ENCODE peak calls at places on chromosomes 1 and 21, in four cellular contexts. One of them, this sample, is unnamed.

GRCh38 chr1:45669379-45669778 is 17.0 kb downstream of the GPBP1L1 start:
- DNase-seq in H1: no peak
- DNase-seq in H9: no peak
- DNase-seq in IMR-90: peak
- DNase-seq in this sample: no peak

GRCh38 chr1:245383396-245384330 is 228.9 kb downstream of the KIF26B start:
- DNase-seq in H9: no peak
- DNase-seq in IMR-90: no peak
- DNase-seq in H1: no peak
- DNase-seq in this sample: no peak

GRCh38 chr21:31180256-31181088 is 142.2 kb upstream of the KRTAP19-8 start:
- DNase-seq in IMR-90: peak
- DNase-seq in H1: no peak
- DNase-seq in H9: no peak
- DNase-seq in this sample: peak

GRCh38 chr1:10515627-10516026 is 40.9 kb downstream of the PEX14 start:
- DNase-seq in H1: no peak
- DNase-seq in H9: no peak
- DNase-seq in IMR-90: no peak
- DNase-seq in this sample: no peak

GRCh38 chr1:167233373-167233772 is 12.7 kb downstream of the POU2F1 start:
- DNase-seq in IMR-90: no peak
- DNase-seq in H1: no peak
- DNase-seq in H9: no peak
- DNase-seq in this sample: no peak

GRCh38 chr1:219304227-219305226 is 130.8 kb downstream of the LYPLAL1 start:
- DNase-seq in H9: no peak
- DNase-seq in H1: no peak
- DNase-seq in IMR-90: peak
- DNase-seq in this sample: peak

GRCh38 chr1:197989058-197989457 is 71.9 kb downstream of the LHX9 start:
- DNase-seq in IMR-90: no peak
- DNase-seq in H9: no peak
- DNase-seq in H1: no peak
- DNase-seq in this sample: no peak

GRCh38 chr1:76291186-76291585 is 216.6 kb downstream of the ST6GALNAC3 start:
- DNase-seq in IMR-90: no peak
- DNase-seq in H9: no peak
- DNase-seq in H1: no peak
- DNase-seq in this sample: no peak

GRCh38 chr1:61742620-61743431 is 546 bp downstream of the PATJ start:
- DNase-seq in IMR-90: peak
- DNase-seq in H1: peak
- DNase-seq in H9: peak
- DNase-seq in this sample: peak

GRCh38 chr1:28173151-28173979 is 3.1 kb downstream of the PTAFR start:
- DNase-seq in IMR-90: peak
- DNase-seq in H1: no peak
- DNase-seq in H9: no peak
- DNase-seq in this sample: peak

GRCh38 chr1:47189844-47190562 is at the start of gene PDZK1IP1:
- DNase-seq in H9: peak
- DNase-seq in H1: peak
- DNase-seq in IMR-90: peak
- DNase-seq in this sample: peak

GRCh38 chr1:14924455-14925325 is 228.9 kb upstream of the TMEM51 start:
- DNase-seq in H1: no peak
- DNase-seq in IMR-90: peak
- DNase-seq in H9: no peak
- DNase-seq in this sample: peak

GRCh38 chr1:198867182-198867581 is 228.3 kb downstream of the PTPRC start:
- DNase-seq in IMR-90: no peak
- DNase-seq in H1: no peak
- DNase-seq in H9: no peak
- DNase-seq in this sample: no peak

GRCh38 chr1:201702936-201703335 is 126.0 kb upstream of the IPO9 start:
- DNase-seq in H1: no peak
- DNase-seq in H9: peak
- DNase-seq in IMR-90: peak
- DNase-seq in this sample: peak

GRCh38 chr1:97895278-97895677 is 25.6 kb downstream of the DPYD start:
- DNase-seq in H1: no peak
- DNase-seq in IMR-90: no peak
- DNase-seq in H9: no peak
- DNase-seq in this sample: no peak

GRCh38 chr1:15830284-15830657 is 17.2 kb upstream of the SPEN start:
- DNase-seq in IMR-90: no peak
- DNase-seq in H9: no peak
- DNase-seq in H1: no peak
- DNase-seq in this sample: no peak

GRCh38 chr1:214500349-214501055 is 50.9 kb downstream of the PTPN14 start:
- DNase-seq in H9: no peak
- DNase-seq in H1: no peak
- DNase-seq in IMR-90: peak
- DNase-seq in this sample: peak

GRCh38 chr1:26017606-26018005 is 4.0 kb upstream of the EXTL1 start:
- DNase-seq in H1: no peak
- DNase-seq in H9: peak
- DNase-seq in IMR-90: peak
- DNase-seq in this sample: no peak

GRCh38 chr21:35853321-35853922 is 206.9 kb downstream of the SETD4 start:
- DNase-seq in H9: no peak
- DNase-seq in IMR-90: peak
- DNase-seq in H1: no peak
- DNase-seq in this sample: no peak

GRCh38 chr1:69648486-69648885 is 80.8 kb downstream of the LRRC7 start:
- DNase-seq in IMR-90: peak
- DNase-seq in H9: no peak
- DNase-seq in H1: no peak
- DNase-seq in this sample: peak

GRCh38 chr1:234962340-234962989 is 166.2 kb downstream of the TOMM20 start:
- DNase-seq in H1: no peak
- DNase-seq in H9: no peak
- DNase-seq in IMR-90: peak
- DNase-seq in this sample: no peak

GRCh38 chr1:218953448-218953847 is 220.2 kb upstream of the LYPLAL1 start:
- DNase-seq in IMR-90: no peak
- DNase-seq in H9: no peak
- DNase-seq in H1: no peak
- DNase-seq in this sample: no peak

GRCh38 chr1:109803901-109804331 is 40.2 kb upstream of the EPS8L3 start:
- DNase-seq in H9: peak
- DNase-seq in IMR-90: no peak
- DNase-seq in H1: no peak
- DNase-seq in this sample: no peak

GRCh38 chr1:96522927-96523326 is 198.7 kb upstream of the PTBP2 start:
- DNase-seq in H9: no peak
- DNase-seq in H1: no peak
- DNase-seq in IMR-90: no peak
- DNase-seq in this sample: no peak

GRCh38 chr1:155975375-155976061 is 2.8 kb downstream of the ARHGEF2 start:
- DNase-seq in H1: no peak
- DNase-seq in H9: no peak
- DNase-seq in IMR-90: no peak
- DNase-seq in this sample: no peak

GRCh38 chr1:150578278-150579109 is 916 bp downstream of the MCL1 start:
- DNase-seq in H1: no peak
- DNase-seq in H9: no peak
- DNase-seq in IMR-90: peak
- DNase-seq in this sample: peak

GRCh38 chr1:87024936-87025537 is 110.6 kb downstream of the HS2ST1 start:
- DNase-seq in H1: no peak
- DNase-seq in IMR-90: peak
- DNase-seq in H9: peak
- DNase-seq in this sample: peak

DNA sequence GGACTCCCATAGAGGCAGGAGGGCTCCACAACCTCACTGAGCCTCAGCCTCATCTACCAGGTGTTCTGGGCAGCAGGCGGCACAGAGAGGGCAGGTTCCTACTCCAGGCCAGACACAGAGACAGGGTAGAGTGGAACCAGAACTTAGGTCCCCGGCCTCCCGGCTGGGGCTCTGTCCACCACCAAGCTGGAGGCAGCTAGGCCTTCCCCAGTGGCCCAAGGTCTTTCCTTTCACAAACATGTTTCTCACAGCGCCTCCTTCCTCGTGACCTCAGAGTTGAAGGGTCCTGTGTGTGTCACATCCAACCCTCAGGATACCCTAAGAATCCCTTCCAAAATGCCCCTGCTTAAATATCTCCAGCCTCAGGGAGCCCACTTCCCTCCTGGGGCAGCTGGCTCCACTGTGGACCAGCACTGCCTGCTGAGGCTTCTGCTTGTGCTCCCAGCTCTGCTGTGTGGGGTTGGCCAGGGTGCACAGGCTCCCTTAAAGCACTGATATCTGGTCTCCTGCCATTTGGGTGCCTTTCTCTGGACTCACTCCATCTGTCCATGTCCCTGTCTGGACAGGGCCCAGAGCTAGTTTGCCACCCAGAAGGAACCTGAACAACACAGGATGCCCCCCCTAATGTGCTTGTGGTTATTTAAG is 33.2 kb upstream of the MAGOH start:
- DNase-seq in H9: no peak
- DNase-seq in IMR-90: no peak
- DNase-seq in H1: no peak
- DNase-seq in this sample: no peak
- H3K4ac ChIP-seq in H9: no peak
- H3K4ac ChIP-seq in IMR-90: no peak
- H3K4ac ChIP-seq in H1: no peak
- H3K4ac ChIP-seq in this sample: no peak

DNA sequence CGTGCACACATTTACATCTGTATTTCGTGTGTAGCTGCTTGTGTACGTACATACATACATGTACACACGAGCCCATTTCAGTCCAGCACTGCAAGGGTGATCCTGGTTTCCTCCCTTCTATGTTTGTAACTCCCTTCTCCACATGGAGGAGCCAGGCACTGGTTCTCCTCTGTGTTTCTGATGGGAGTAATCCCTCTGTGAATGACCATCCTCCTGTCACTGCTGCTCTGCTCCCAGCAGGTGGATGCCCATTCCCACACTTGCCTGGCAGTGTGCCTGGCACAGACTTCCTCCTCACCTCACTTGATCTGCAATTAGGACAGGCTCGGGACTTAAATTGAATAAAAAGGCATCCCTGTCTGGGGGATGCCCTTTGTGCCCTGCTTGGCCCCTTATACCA is 37.1 kb downstream of the TRAPPC10 start:
- DNase-seq in IMR-90: no peak
- DNase-seq in H9: no peak
- DNase-seq in H1: no peak
- DNase-seq in this sample: no peak
- H3K23ac ChIP-seq in IMR-90: no peak
- H3K23ac ChIP-seq in H9: no peak
- H3K23ac ChIP-seq in H1: no peak
- H3K23ac ChIP-seq in this sample: no peak

DNA sequence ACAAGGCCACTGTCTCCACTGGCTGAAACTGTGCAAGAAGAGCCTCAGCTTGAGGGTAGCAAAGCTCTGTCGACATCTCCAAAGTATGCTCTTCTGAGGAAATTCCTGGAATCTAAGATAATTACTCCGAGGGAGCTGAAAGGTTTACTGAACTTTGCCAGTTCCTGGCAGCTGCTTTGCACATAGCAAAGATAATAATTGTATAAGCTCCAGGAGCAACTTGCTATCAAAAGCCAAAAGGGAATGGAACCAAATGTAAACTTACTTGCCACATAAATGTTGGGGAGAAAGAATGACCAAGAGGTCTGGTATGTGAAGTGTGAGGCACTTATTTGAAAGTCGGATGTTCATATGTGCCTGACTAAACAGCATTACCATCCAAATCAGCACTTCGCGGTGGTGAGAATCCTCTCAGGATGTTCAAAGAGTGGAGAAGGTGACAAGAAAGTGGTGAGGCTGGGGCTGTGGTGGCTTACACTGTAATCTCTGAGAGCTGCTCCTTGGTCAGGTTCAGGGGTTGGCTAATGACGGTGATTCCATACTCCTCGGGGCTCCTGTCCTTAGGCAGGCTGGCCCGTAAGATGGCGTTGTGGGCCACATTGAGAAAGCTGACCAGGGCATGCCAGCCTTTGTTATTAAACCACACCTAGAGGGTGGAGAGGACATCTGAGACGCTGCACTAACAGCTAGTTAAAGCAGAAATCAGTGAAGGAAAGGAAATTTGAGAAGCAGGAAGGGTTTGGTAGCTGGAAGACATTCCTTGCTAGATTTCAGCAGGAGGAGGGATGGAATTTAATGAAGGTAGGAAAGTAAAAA is 100.0 kb downstream of the ABCA4 start:
- DNase-seq in H9: no peak
- DNase-seq in H1: no peak
- DNase-seq in IMR-90: peak
- DNase-seq in this sample: peak
- H4K5ac ChIP-seq in H9: no peak
- H4K5ac ChIP-seq in H1: no peak
- H4K5ac ChIP-seq in IMR-90: peak
- H4K5ac ChIP-seq in this sample: no peak

DNA sequence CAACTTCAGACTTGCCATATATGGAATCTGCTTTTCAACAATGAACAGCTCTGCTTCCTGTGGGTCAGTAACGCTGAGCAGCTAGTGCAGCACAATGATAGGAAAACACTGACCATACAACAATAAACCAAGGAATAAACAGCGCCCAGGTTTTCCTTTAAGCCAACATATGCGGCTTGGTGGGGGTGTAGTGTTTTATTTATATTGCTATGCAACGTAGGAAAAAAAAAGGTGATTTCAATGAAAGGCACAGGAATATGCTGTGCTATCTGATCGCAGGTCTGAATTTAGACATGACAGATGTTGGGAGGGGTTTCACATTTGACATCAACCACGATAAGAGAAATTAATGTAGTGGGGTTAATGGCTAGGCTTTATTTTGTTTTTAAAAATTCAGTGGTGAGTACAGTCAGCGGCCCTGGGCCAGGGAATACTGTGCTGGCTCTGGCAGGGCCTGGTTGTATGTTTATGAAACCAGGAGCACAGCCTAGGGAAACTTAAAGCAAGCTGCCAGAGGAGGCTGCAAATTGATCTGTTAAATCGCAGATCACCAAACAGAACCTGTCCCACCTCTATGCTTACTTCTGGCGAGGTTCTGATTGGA is 4.3 kb downstream of the TSPAN2 start:
- DNase-seq in H1: no peak
- DNase-seq in H9: no peak
- DNase-seq in IMR-90: peak
- DNase-seq in this sample: no peak
- H3K4ac ChIP-seq in H1: no peak
- H3K4ac ChIP-seq in H9: no peak
- H3K4ac ChIP-seq in IMR-90: no peak
- H3K4ac ChIP-seq in this sample: no peak

GRCh38 chr1:229617351-229618100 is 8.4 kb downstream of the TAF5L start:
- DNase-seq in H9: no peak
- DNase-seq in H1: no peak
- DNase-seq in IMR-90: no peak
- DNase-seq in this sample: no peak
- H3K23ac ChIP-seq in H9: no peak
- H3K23ac ChIP-seq in H1: no peak
- H3K23ac ChIP-seq in IMR-90: no peak
- H3K23ac ChIP-seq in this sample: no peak